ENCODE peak calls at places on chromosome 13, in six cellular contexts. One of them, this sample, is unnamed.

GRCh38 chr13:77136902-77137420 is 110.0 kb upstream of the FBXL3 start:
- DNase-seq in heart right ventricle: no peak
- DNase-seq in stomach: no peak
- DNase-seq in PC-3: no peak
- DNase-seq in fibroblast of lung: peak; percentile 80
- DNase-seq in cardiac muscle cell: peak; percentile 65
- DNase-seq in this sample: no peak

GRCh38 chr13:46179576-46180368 is 2.2 kb downstream of the LCP1 start:
- DNase-seq in stomach: peak; percentile 43
- DNase-seq in heart right ventricle: peak; percentile 40
- DNase-seq in PC-3: no peak
- DNase-seq in fibroblast of lung: no peak
- DNase-seq in cardiac muscle cell: no peak
- DNase-seq in this sample: no peak

GRCh38 chr13:109425821-109426689 is 360.3 kb downstream of the IRS2 start:
- DNase-seq in stomach: no peak
- DNase-seq in fibroblast of lung: no peak
- DNase-seq in heart right ventricle: no peak
- DNase-seq in cardiac muscle cell: no peak
- DNase-seq in PC-3: no peak
- DNase-seq in this sample: no peak

GRCh38 chr13:111961793-111962192 is 105.2 kb upstream of the SOX1 start:
- DNase-seq in cardiac muscle cell: no peak
- DNase-seq in PC-3: no peak
- DNase-seq in fibroblast of lung: no peak
- DNase-seq in heart right ventricle: no peak
- DNase-seq in stomach: no peak
- DNase-seq in this sample: no peak

GRCh38 chr13:77460195-77460594 is 75.3 kb upstream of the SCEL start:
- DNase-seq in stomach: peak; percentile 39
- DNase-seq in cardiac muscle cell: peak; percentile 57
- DNase-seq in heart right ventricle: no peak
- DNase-seq in PC-3: peak; percentile 1
- DNase-seq in fibroblast of lung: peak; percentile 3
- DNase-seq in this sample: no peak

GRCh38 chr13:112771877-112772538 is 82.2 kb downstream of the ATP11A start:
- DNase-seq in cardiac muscle cell: no peak
- DNase-seq in heart right ventricle: no peak
- DNase-seq in PC-3: no peak
- DNase-seq in fibroblast of lung: no peak
- DNase-seq in stomach: peak; percentile 67
- DNase-seq in this sample: no peak

GRCh38 chr13:49927755-49928154 is 8.4 kb downstream of the SPRYD7 start:
- DNase-seq in PC-3: no peak
- DNase-seq in fibroblast of lung: peak; percentile 52
- DNase-seq in heart right ventricle: no peak
- DNase-seq in cardiac muscle cell: peak; percentile 86
- DNase-seq in stomach: no peak
- DNase-seq in this sample: no peak

GRCh38 chr13:94173312-94173854 is 306.1 kb downstream of the DCT start:
- DNase-seq in fibroblast of lung: no peak
- DNase-seq in cardiac muscle cell: no peak
- DNase-seq in PC-3: no peak
- DNase-seq in heart right ventricle: no peak
- DNase-seq in stomach: no peak
- DNase-seq in this sample: no peak

GRCh38 chr13:30446122-30446500 is 19.6 kb downstream of the HMGB1 start:
- DNase-seq in fibroblast of lung: no peak
- DNase-seq in cardiac muscle cell: no peak
- DNase-seq in stomach: no peak
- DNase-seq in heart right ventricle: no peak
- DNase-seq in PC-3: no peak
- DNase-seq in this sample: no peak

GRCh38 chr13:113023217-113023597 is 54.2 kb downstream of the MCF2L start:
- DNase-seq in heart right ventricle: peak; percentile 54
- DNase-seq in PC-3: no peak
- DNase-seq in cardiac muscle cell: peak; percentile 66
- DNase-seq in fibroblast of lung: no peak
- DNase-seq in stomach: no peak
- DNase-seq in this sample: no peak

GRCh38 chr13:44692173-44692713 is 116.1 kb upstream of the TSC22D1 start:
- DNase-seq in fibroblast of lung: peak; percentile 15
- DNase-seq in stomach: no peak
- DNase-seq in PC-3: peak; percentile 33
- DNase-seq in heart right ventricle: no peak
- DNase-seq in cardiac muscle cell: peak; percentile 21
- DNase-seq in this sample: no peak

GRCh38 chr13:60312851-60313505 is 84.0 kb upstream of the TDRD3 start:
- DNase-seq in fibroblast of lung: no peak
- DNase-seq in PC-3: no peak
- DNase-seq in heart right ventricle: no peak
- DNase-seq in stomach: no peak
- DNase-seq in cardiac muscle cell: no peak
- DNase-seq in this sample: no peak

DNA sequence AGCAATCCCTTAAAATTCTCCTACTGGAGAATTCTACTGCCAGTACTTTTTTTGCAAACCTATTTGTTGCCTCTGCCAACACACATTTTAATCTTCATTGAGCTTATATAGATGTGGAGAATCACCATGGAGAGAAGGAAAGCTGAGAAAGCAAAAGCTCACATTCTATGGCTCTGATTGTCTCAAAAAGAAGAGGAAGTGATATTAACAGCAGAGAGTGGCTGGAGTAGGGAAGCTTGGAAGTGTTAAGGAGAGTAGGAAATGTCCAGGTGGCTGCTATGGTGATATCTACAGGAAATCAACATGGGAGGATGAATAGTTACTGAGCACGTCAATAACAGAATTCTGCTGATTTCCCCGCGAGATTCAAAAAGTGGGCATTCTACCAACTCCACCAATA is 78.8 kb upstream of the TDRD3 start:
- DNase-seq in fibroblast of lung: no peak
- DNase-seq in PC-3: no peak
- DNase-seq in stomach: no peak
- DNase-seq in heart right ventricle: no peak
- DNase-seq in cardiac muscle cell: no peak
- DNase-seq in this sample: no peak
- H3K36me3 ChIP-seq in fibroblast of lung: no peaks in the 10 kb centered on the region
- H3K36me3 ChIP-seq in PC-3: no peaks in the 10 kb centered on the region
- H3K36me3 ChIP-seq in stomach: no peaks in the 10 kb centered on the region
- H3K36me3 ChIP-seq in heart right ventricle: no peaks in the 10 kb centered on the region
- H3K36me3 ChIP-seq in cardiac muscle cell: no peaks in the 10 kb centered on the region
- H3K36me3 ChIP-seq in this sample: no peaks in the 10 kb centered on the region

DNA sequence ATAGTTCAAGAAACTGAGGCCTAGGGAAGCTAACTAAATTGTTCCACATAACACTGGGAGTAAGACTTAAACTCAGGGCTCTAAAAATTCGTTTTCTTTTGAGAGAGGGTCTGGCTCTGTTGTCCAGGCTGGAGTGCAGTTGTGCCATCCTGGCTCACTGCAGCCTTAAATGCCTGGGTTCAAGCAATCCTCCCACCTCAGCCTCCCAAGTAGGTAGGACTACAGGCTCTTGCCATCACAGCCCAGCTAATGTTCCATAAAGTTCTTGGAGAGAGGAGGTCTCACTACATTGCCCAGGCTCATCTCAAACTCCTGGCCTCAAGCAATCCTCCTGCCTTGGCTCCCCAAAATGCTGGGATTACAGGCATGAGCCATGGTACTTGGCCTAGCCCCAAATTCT is 10.7 kb downstream of the ZMYM5 start:
- DNase-seq in fibroblast of lung: no peak
- DNase-seq in PC-3: no peak
- DNase-seq in heart right ventricle: no peak
- DNase-seq in stomach: no peak
- DNase-seq in cardiac muscle cell: no peak
- DNase-seq in this sample: no peak
- H3K36me3 ChIP-seq in fibroblast of lung: peaks cover 3% of the 10 kb centered on the region
- H3K36me3 ChIP-seq in PC-3: peaks cover 20% of the 10 kb centered on the region
- H3K36me3 ChIP-seq in heart right ventricle: peaks cover 23% of the 10 kb centered on the region
- H3K36me3 ChIP-seq in stomach: peaks cover 49% of the 10 kb centered on the region
- H3K36me3 ChIP-seq in cardiac muscle cell: peaks cover 20% of the 10 kb centered on the region
- H3K36me3 ChIP-seq in this sample: peaks cover 4% of the 10 kb centered on the region

GRCh38 chr13:24890256-24890655 is 126.3 kb downstream of the RNF17 start:
- DNase-seq in fibroblast of lung: no peak
- DNase-seq in cardiac muscle cell: no peak
- DNase-seq in stomach: no peak
- DNase-seq in heart right ventricle: no peak
- DNase-seq in PC-3: no peak
- DNase-seq in this sample: no peak

GRCh38 chr13:24894277-24894971 is 130.5 kb downstream of the RNF17 start:
- DNase-seq in PC-3: no peak
- DNase-seq in fibroblast of lung: no peak
- DNase-seq in cardiac muscle cell: no peak
- DNase-seq in heart right ventricle: no peak
- DNase-seq in stomach: no peak
- DNase-seq in this sample: no peak

GRCh38 chr13:24892844-24893243 is 128.9 kb downstream of the RNF17 start:
- DNase-seq in PC-3: no peak
- DNase-seq in fibroblast of lung: no peak
- DNase-seq in stomach: no peak
- DNase-seq in heart right ventricle: no peak
- DNase-seq in cardiac muscle cell: no peak
- DNase-seq in this sample: no peak

GRCh38 chr13:24893863-24894262 is 129.9 kb downstream of the RNF17 start:
- DNase-seq in heart right ventricle: no peak
- DNase-seq in cardiac muscle cell: no peak
- DNase-seq in stomach: no peak
- DNase-seq in fibroblast of lung: no peak
- DNase-seq in PC-3: no peak
- DNase-seq in this sample: no peak

DNA sequence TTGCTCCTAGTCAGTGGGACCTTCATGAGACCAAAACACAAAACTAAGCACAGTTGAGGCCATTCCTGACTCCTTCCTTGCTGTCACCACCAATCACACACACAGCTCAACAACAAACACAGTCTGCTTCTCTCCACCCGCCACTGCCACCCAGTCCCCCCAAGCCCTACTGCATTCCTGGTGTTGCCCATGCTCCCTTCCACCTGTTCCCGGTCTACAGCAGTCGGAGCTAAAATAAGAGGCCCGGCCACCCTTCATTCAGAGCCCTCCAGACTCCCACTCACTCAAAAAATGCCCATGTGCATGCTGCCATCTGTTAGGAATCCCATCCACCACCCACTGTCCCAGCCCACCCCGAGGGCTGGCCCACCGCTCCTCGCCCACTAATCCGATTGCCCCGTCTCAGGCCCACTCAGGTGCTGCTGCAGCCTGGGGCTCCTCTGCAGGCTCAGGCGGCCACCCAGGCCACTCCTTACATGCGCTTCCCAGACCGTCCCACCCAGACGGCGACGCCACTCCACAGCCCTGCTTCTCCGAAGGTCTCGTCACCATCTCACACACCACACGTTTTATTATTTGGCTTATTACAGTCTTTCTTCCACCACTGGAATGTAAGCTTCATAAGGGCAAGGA is 127.6 kb downstream of the RNF17 start:
- DNase-seq in PC-3: no peak
- DNase-seq in stomach: no peak
- DNase-seq in heart right ventricle: no peak
- DNase-seq in fibroblast of lung: no peak
- DNase-seq in cardiac muscle cell: no peak
- DNase-seq in this sample: no peak
- H3K36me3 ChIP-seq in PC-3: peaks cover 6% of the 10 kb centered on the region
- H3K36me3 ChIP-seq in stomach: peaks cover 36% of the 10 kb centered on the region
- H3K36me3 ChIP-seq in heart right ventricle: no peaks in the 10 kb centered on the region
- H3K36me3 ChIP-seq in fibroblast of lung: peaks cover 5% of the 10 kb centered on the region
- H3K36me3 ChIP-seq in cardiac muscle cell: peaks cover 2% of the 10 kb centered on the region
- H3K36me3 ChIP-seq in this sample: no peaks in the 10 kb centered on the region

GRCh38 chr13:34294483-34295129 is 476.7 kb downstream of the RFC3 start:
- DNase-seq in heart right ventricle: peak; percentile 13
- DNase-seq in PC-3: no peak
- DNase-seq in stomach: no peak
- DNase-seq in cardiac muscle cell: peak; percentile 37
- DNase-seq in fibroblast of lung: peak; percentile 27
- DNase-seq in this sample: no peak
- H3K36me3 ChIP-seq in heart right ventricle: no peaks in the 10 kb centered on the region
- H3K36me3 ChIP-seq in PC-3: no peaks in the 10 kb centered on the region
- H3K36me3 ChIP-seq in stomach: no peaks in the 10 kb centered on the region
- H3K36me3 ChIP-seq in cardiac muscle cell: no peaks in the 10 kb centered on the region
- H3K36me3 ChIP-seq in fibroblast of lung: no peaks in the 10 kb centered on the region
- H3K36me3 ChIP-seq in this sample: no peaks in the 10 kb centered on the region

GRCh38 chr13:75752848-75753247 is 116.7 kb downstream of the LMO7 start:
- DNase-seq in heart right ventricle: no peak
- DNase-seq in cardiac muscle cell: no peak
- DNase-seq in PC-3: no peak
- DNase-seq in stomach: no peak
- DNase-seq in fibroblast of lung: no peak
- DNase-seq in this sample: no peak

GRCh38 chr13:75754936-75755335 is 118.8 kb downstream of the LMO7 start:
- DNase-seq in PC-3: no peak
- DNase-seq in heart right ventricle: no peak
- DNase-seq in stomach: no peak
- DNase-seq in cardiac muscle cell: no peak
- DNase-seq in fibroblast of lung: no peak
- DNase-seq in this sample: no peak

GRCh38 chr13:75749407-75749806 is 113.3 kb downstream of the LMO7 start:
- DNase-seq in heart right ventricle: no peak
- DNase-seq in fibroblast of lung: peak; percentile 59
- DNase-seq in cardiac muscle cell: peak; percentile 34
- DNase-seq in PC-3: peak; percentile 36
- DNase-seq in stomach: no peak
- DNase-seq in this sample: no peak

GRCh38 chr13:75748874-75749273 is 112.7 kb downstream of the LMO7 start:
- DNase-seq in fibroblast of lung: no peak
- DNase-seq in heart right ventricle: no peak
- DNase-seq in PC-3: no peak
- DNase-seq in stomach: no peak
- DNase-seq in cardiac muscle cell: no peak
- DNase-seq in this sample: no peak

GRCh38 chr13:75751350-75751749 is 115.2 kb downstream of the LMO7 start:
- DNase-seq in fibroblast of lung: no peak
- DNase-seq in cardiac muscle cell: no peak
- DNase-seq in stomach: no peak
- DNase-seq in heart right ventricle: no peak
- DNase-seq in PC-3: no peak
- DNase-seq in this sample: no peak
- H3K36me3 ChIP-seq in fibroblast of lung: peaks cover 2% of the 10 kb centered on the region
- H3K36me3 ChIP-seq in cardiac muscle cell: no peaks in the 10 kb centered on the region
- H3K36me3 ChIP-seq in stomach: no peaks in the 10 kb centered on the region
- H3K36me3 ChIP-seq in heart right ventricle: no peaks in the 10 kb centered on the region
- H3K36me3 ChIP-seq in PC-3: no peaks in the 10 kb centered on the region
- H3K36me3 ChIP-seq in this sample: no peaks in the 10 kb centered on the region

GRCh38 chr13:104487006-104487405 is 1420.8 kb upstream of the SLC10A2 start:
- DNase-seq in heart right ventricle: no peak
- DNase-seq in cardiac muscle cell: peak; percentile 32
- DNase-seq in stomach: no peak
- DNase-seq in fibroblast of lung: peak; percentile 0
- DNase-seq in PC-3: no peak
- DNase-seq in this sample: no peak

GRCh38 chr13:104483631-104484030 is 1417.4 kb upstream of the SLC10A2 start:
- DNase-seq in fibroblast of lung: no peak
- DNase-seq in stomach: no peak
- DNase-seq in cardiac muscle cell: no peak
- DNase-seq in PC-3: no peak
- DNase-seq in heart right ventricle: no peak
- DNase-seq in this sample: no peak

GRCh38 chr13:104485571-104485970 is 1419.4 kb upstream of the SLC10A2 start:
- DNase-seq in cardiac muscle cell: peak; percentile 10
- DNase-seq in PC-3: no peak
- DNase-seq in heart right ventricle: no peak
- DNase-seq in stomach: no peak
- DNase-seq in fibroblast of lung: no peak
- DNase-seq in this sample: no peak
- H3K36me3 ChIP-seq in cardiac muscle cell: no peaks in the 10 kb centered on the region
- H3K36me3 ChIP-seq in PC-3: no peaks in the 10 kb centered on the region
- H3K36me3 ChIP-seq in heart right ventricle: no peaks in the 10 kb centered on the region
- H3K36me3 ChIP-seq in stomach: no peaks in the 10 kb centered on the region
- H3K36me3 ChIP-seq in fibroblast of lung: no peaks in the 10 kb centered on the region
- H3K36me3 ChIP-seq in this sample: no peaks in the 10 kb centered on the region

GRCh38 chr13:75736132-75736531 is 100.0 kb downstream of the LMO7 start:
- DNase-seq in heart right ventricle: no peak
- DNase-seq in PC-3: no peak
- DNase-seq in fibroblast of lung: no peak
- DNase-seq in cardiac muscle cell: no peak
- DNase-seq in stomach: no peak
- DNase-seq in this sample: no peak
- H3K36me3 ChIP-seq in heart right ventricle: no peaks in the 10 kb centered on the region
- H3K36me3 ChIP-seq in PC-3: no peaks in the 10 kb centered on the region
- H3K36me3 ChIP-seq in fibroblast of lung: peaks cover 2% of the 10 kb centered on the region
- H3K36me3 ChIP-seq in cardiac muscle cell: no peaks in the 10 kb centered on the region
- H3K36me3 ChIP-seq in stomach: no peaks in the 10 kb centered on the region
- H3K36me3 ChIP-seq in this sample: no peaks in the 10 kb centered on the region